ENCODE peak calls at places on chromosome 18, in seven cellular contexts. One of them, this sample, is unnamed.

GRCh38 chr18:41410007-41410406 is 545.0 kb upstream of the PIK3C3 start:
- DNase-seq in heart left ventricle: no peak
- DNase-seq in colonic mucosa: no peak
- DNase-seq in mammary epithelial cell: no peak
- DNase-seq in AG04450: no peak
- DNase-seq in A549: no peak
- DNase-seq in CD8-positive, alpha-beta memory T cell: no peak
- DNase-seq in this sample: no peak

GRCh38 chr18:11366410-11366809 is 217.0 kb upstream of the PIEZO2 start:
- DNase-seq in mammary epithelial cell: no peak
- DNase-seq in A549: no peak
- DNase-seq in AG04450: no peak
- DNase-seq in heart left ventricle: peak; percentile 35
- DNase-seq in colonic mucosa: no peak
- DNase-seq in CD8-positive, alpha-beta memory T cell: no peak
- DNase-seq in this sample: peak; percentile 1

GRCh38 chr18:41756141-41756540 is 198.9 kb upstream of the PIK3C3 start:
- DNase-seq in colonic mucosa: no peak
- DNase-seq in mammary epithelial cell: no peak
- DNase-seq in AG04450: no peak
- DNase-seq in CD8-positive, alpha-beta memory T cell: no peak
- DNase-seq in heart left ventricle: no peak
- DNase-seq in A549: no peak
- DNase-seq in this sample: no peak

GRCh38 chr18:65415167-65415566 is 335.6 kb upstream of the CDH7 start:
- DNase-seq in mammary epithelial cell: no peak
- DNase-seq in heart left ventricle: no peak
- DNase-seq in AG04450: no peak
- DNase-seq in A549: no peak
- DNase-seq in CD8-positive, alpha-beta memory T cell: no peak
- DNase-seq in colonic mucosa: no peak
- DNase-seq in this sample: no peak

GRCh38 chr18:37393945-37394609 is 171.5 kb downstream of the CELF4 start:
- DNase-seq in colonic mucosa: peak; percentile 51
- DNase-seq in A549: peak; percentile 43
- DNase-seq in CD8-positive, alpha-beta memory T cell: no peak
- DNase-seq in AG04450: peak; percentile 59
- DNase-seq in heart left ventricle: peak; percentile 82
- DNase-seq in mammary epithelial cell: no peak
- DNase-seq in this sample: peak; percentile 98

GRCh38 chr18:26468931-26469340 is 79.4 kb downstream of the KCTD1 start:
- DNase-seq in AG04450: no peak
- DNase-seq in A549: no peak
- DNase-seq in mammary epithelial cell: no peak
- DNase-seq in CD8-positive, alpha-beta memory T cell: no peak
- DNase-seq in heart left ventricle: no peak
- DNase-seq in colonic mucosa: no peak
- DNase-seq in this sample: no peak

GRCh38 chr18:35438480-35439234 is 59.1 kb downstream of the INO80C start:
- DNase-seq in AG04450: no peak
- DNase-seq in mammary epithelial cell: no peak
- DNase-seq in CD8-positive, alpha-beta memory T cell: no peak
- DNase-seq in A549: no peak
- DNase-seq in colonic mucosa: no peak
- DNase-seq in heart left ventricle: no peak
- DNase-seq in this sample: no peak

GRCh38 chr18:79400091-79400590 is 4.4 kb downstream of the NFATC1 start:
- DNase-seq in CD8-positive, alpha-beta memory T cell: peak; percentile 72
- DNase-seq in mammary epithelial cell: no peak
- DNase-seq in heart left ventricle: peak; percentile 77
- DNase-seq in A549: peak; percentile 32
- DNase-seq in AG04450: no peak
- DNase-seq in colonic mucosa: peak; percentile 66
- DNase-seq in this sample: no peak

GRCh38 chr18:8121942-8122480 is 487.2 kb upstream of the RAB12 start:
- DNase-seq in mammary epithelial cell: peak; percentile 70
- DNase-seq in A549: no peak
- DNase-seq in CD8-positive, alpha-beta memory T cell: no peak
- DNase-seq in colonic mucosa: no peak
- DNase-seq in AG04450: peak; percentile 34
- DNase-seq in heart left ventricle: no peak
- DNase-seq in this sample: peak; percentile 3

GRCh38 chr18:28123401-28124030 is 53.4 kb downstream of the CDH2 start:
- DNase-seq in colonic mucosa: no peak
- DNase-seq in CD8-positive, alpha-beta memory T cell: no peak
- DNase-seq in A549: no peak
- DNase-seq in heart left ventricle: no peak
- DNase-seq in AG04450: no peak
- DNase-seq in mammary epithelial cell: no peak
- DNase-seq in this sample: no peak

GRCh38 chr18:9854801-9855676 is 30.7 kb upstream of the TXNDC2 start:
- DNase-seq in heart left ventricle: no peak
- DNase-seq in AG04450: no peak
- DNase-seq in CD8-positive, alpha-beta memory T cell: no peak
- DNase-seq in colonic mucosa: no peak
- DNase-seq in mammary epithelial cell: no peak
- DNase-seq in A549: no peak
- DNase-seq in this sample: no peak

GRCh38 chr18:64972545-64972944 is 778.3 kb upstream of the CDH7 start:
- DNase-seq in CD8-positive, alpha-beta memory T cell: no peak
- DNase-seq in heart left ventricle: no peak
- DNase-seq in colonic mucosa: no peak
- DNase-seq in mammary epithelial cell: no peak
- DNase-seq in AG04450: no peak
- DNase-seq in A549: no peak
- DNase-seq in this sample: no peak

GRCh38 chr18:63317556-63317946 is 2.0 kb downstream of the BCL2 start:
- DNase-seq in A549: no peak
- DNase-seq in heart left ventricle: no peak
- DNase-seq in CD8-positive, alpha-beta memory T cell: no peak
- DNase-seq in AG04450: no peak
- DNase-seq in colonic mucosa: no peak
- DNase-seq in mammary epithelial cell: no peak
- DNase-seq in this sample: no peak

GRCh38 chr18:62754026-62754425 is 38.7 kb downstream of the PHLPP1 start:
- DNase-seq in mammary epithelial cell: no peak
- DNase-seq in CD8-positive, alpha-beta memory T cell: no peak
- DNase-seq in colonic mucosa: no peak
- DNase-seq in AG04450: no peak
- DNase-seq in A549: no peak
- DNase-seq in heart left ventricle: no peak
- DNase-seq in this sample: no peak

GRCh38 chr18:41073372-41073954 is 881.6 kb upstream of the PIK3C3 start:
- DNase-seq in mammary epithelial cell: peak; percentile 50
- DNase-seq in CD8-positive, alpha-beta memory T cell: no peak
- DNase-seq in AG04450: no peak
- DNase-seq in A549: no peak
- DNase-seq in heart left ventricle: no peak
- DNase-seq in colonic mucosa: no peak
- DNase-seq in this sample: no peak

GRCh38 chr18:48942554-48943261 is 8.1 kb downstream of the SMAD7 start:
- DNase-seq in A549: peak; percentile 94
- DNase-seq in mammary epithelial cell: peak; percentile 98
- DNase-seq in CD8-positive, alpha-beta memory T cell: no peak
- DNase-seq in AG04450: no peak
- DNase-seq in colonic mucosa: no peak
- DNase-seq in heart left ventricle: no peak
- DNase-seq in this sample: peak; percentile 91
- H3K4me3 ChIP-seq in A549: peak overlapping the region; percentile 80
- H3K4me3 ChIP-seq in mammary epithelial cell: no peak overlapping the region
- H3K4me3 ChIP-seq in CD8-positive, alpha-beta memory T cell: no peak overlapping the region
- H3K4me3 ChIP-seq in AG04450: peak overlapping the region; percentile 21
- H3K4me3 ChIP-seq in colonic mucosa: no peak overlapping the region
- H3K4me3 ChIP-seq in heart left ventricle: peak overlapping the region; percentile 6
- H3K4me3 ChIP-seq in this sample: no peak overlapping the region

DNA sequence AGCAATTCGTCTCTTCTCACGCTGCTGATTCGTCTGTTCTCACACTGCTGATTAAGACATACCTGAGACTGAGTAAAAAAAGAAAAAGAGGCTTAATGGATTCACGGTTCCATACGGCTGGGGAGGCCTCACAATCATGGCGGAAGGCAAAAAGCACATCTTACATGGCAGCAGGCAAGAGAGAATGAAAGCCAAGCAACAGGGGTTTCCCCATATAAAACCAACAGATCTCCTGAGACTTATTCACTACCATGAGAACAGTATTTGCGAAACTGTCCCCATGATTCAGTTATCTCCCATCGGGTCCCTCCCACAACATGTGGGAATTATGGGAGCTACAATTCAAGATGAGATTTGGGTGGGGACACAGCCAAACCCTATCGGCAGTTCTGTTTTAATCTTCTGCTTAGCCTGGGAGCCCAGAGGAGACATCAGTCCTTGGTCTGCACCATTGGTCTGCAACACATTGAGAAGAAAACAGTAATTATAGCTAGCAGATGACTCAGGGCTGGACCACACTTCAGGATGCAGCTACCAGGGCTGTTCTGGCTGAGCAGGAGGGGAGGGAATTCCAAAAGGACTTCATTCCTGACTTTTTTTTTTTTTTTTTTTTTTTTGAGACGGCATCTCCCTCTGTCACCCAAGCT is 69.4 kb downstream of the CABLES1 start:
- DNase-seq in colonic mucosa: no peak
- DNase-seq in heart left ventricle: no peak
- DNase-seq in A549: no peak
- DNase-seq in CD8-positive, alpha-beta memory T cell: no peak
- DNase-seq in AG04450: no peak
- DNase-seq in mammary epithelial cell: no peak
- DNase-seq in this sample: no peak
- H3K9me3 ChIP-seq in colonic mucosa: no peaks in the 10 kb centered on the region
- H3K9me3 ChIP-seq in heart left ventricle: no peaks in the 10 kb centered on the region
- H3K9me3 ChIP-seq in A549: no peaks in the 10 kb centered on the region
- H3K9me3 ChIP-seq in CD8-positive, alpha-beta memory T cell: no peaks in the 10 kb centered on the region
- H3K9me3 ChIP-seq in AG04450: peaks cover 11% of the 10 kb centered on the region
- H3K9me3 ChIP-seq in mammary epithelial cell: no peaks in the 10 kb centered on the region
- H3K9me3 ChIP-seq in this sample: no peaks in the 10 kb centered on the region

GRCh38 chr18:59959606-59960005 is 59.8 kb downstream of the PMAIP1 start:
- DNase-seq in CD8-positive, alpha-beta memory T cell: no peak
- DNase-seq in AG04450: no peak
- DNase-seq in A549: no peak
- DNase-seq in colonic mucosa: no peak
- DNase-seq in mammary epithelial cell: no peak
- DNase-seq in heart left ventricle: no peak
- DNase-seq in this sample: no peak

GRCh38 chr18:59961086-59961485 is 61.3 kb downstream of the PMAIP1 start:
- DNase-seq in CD8-positive, alpha-beta memory T cell: no peak
- DNase-seq in colonic mucosa: no peak
- DNase-seq in mammary epithelial cell: peak; percentile 25
- DNase-seq in heart left ventricle: no peak
- DNase-seq in AG04450: no peak
- DNase-seq in A549: no peak
- DNase-seq in this sample: no peak

GRCh38 chr18:59966913-59967312 is 67.1 kb downstream of the PMAIP1 start:
- DNase-seq in mammary epithelial cell: peak; percentile 67
- DNase-seq in CD8-positive, alpha-beta memory T cell: no peak
- DNase-seq in A549: no peak
- DNase-seq in colonic mucosa: no peak
- DNase-seq in heart left ventricle: no peak
- DNase-seq in AG04450: no peak
- DNase-seq in this sample: no peak

GRCh38 chr18:59960272-59960671 is 60.5 kb downstream of the PMAIP1 start:
- DNase-seq in mammary epithelial cell: no peak
- DNase-seq in heart left ventricle: no peak
- DNase-seq in CD8-positive, alpha-beta memory T cell: no peak
- DNase-seq in colonic mucosa: no peak
- DNase-seq in A549: no peak
- DNase-seq in AG04450: no peak
- DNase-seq in this sample: no peak

DNA sequence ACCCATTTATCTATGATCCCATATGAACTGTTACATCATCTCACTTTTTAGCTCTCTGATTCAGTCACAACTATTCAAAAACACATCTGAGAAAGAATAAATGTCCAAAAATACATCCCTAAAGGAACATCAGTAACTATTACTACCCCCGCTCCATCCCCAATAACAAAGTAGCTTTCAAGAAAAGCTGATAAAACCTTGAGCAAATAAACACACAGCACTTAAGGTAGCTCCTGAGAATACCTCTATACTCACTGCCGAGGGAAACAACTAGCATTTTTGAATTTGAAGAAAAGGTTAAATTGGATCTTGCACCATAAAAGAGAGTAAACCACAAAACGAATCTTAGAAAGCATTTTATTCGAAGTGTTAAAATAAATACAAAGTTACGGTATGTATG is 63.4 kb downstream of the PMAIP1 start:
- DNase-seq in mammary epithelial cell: no peak
- DNase-seq in heart left ventricle: no peak
- DNase-seq in A549: no peak
- DNase-seq in CD8-positive, alpha-beta memory T cell: no peak
- DNase-seq in colonic mucosa: no peak
- DNase-seq in AG04450: no peak
- DNase-seq in this sample: no peak
- H3K4me3 ChIP-seq in mammary epithelial cell: no peak overlapping the region
- H3K4me3 ChIP-seq in heart left ventricle: no peak overlapping the region
- H3K4me3 ChIP-seq in A549: no peak overlapping the region
- H3K4me3 ChIP-seq in CD8-positive, alpha-beta memory T cell: no peak overlapping the region
- H3K4me3 ChIP-seq in colonic mucosa: no peak overlapping the region
- H3K4me3 ChIP-seq in AG04450: no peak overlapping the region
- H3K4me3 ChIP-seq in this sample: no peak overlapping the region

GRCh38 chr18:71899707-71900483 is 644.2 kb downstream of the CBLN2 start:
- DNase-seq in CD8-positive, alpha-beta memory T cell: no peak
- DNase-seq in A549: no peak
- DNase-seq in heart left ventricle: no peak
- DNase-seq in AG04450: no peak
- DNase-seq in mammary epithelial cell: no peak
- DNase-seq in colonic mucosa: no peak
- DNase-seq in this sample: no peak

GRCh38 chr18:71902482-71902881 is 641.7 kb downstream of the CBLN2 start:
- DNase-seq in AG04450: no peak
- DNase-seq in mammary epithelial cell: no peak
- DNase-seq in CD8-positive, alpha-beta memory T cell: no peak
- DNase-seq in colonic mucosa: no peak
- DNase-seq in A549: no peak
- DNase-seq in heart left ventricle: no peak
- DNase-seq in this sample: no peak

GRCh38 chr18:71899183-71899582 is 645.0 kb downstream of the CBLN2 start:
- DNase-seq in mammary epithelial cell: no peak
- DNase-seq in A549: no peak
- DNase-seq in colonic mucosa: no peak
- DNase-seq in heart left ventricle: no peak
- DNase-seq in CD8-positive, alpha-beta memory T cell: no peak
- DNase-seq in AG04450: no peak
- DNase-seq in this sample: no peak
- H3K9me3 ChIP-seq in mammary epithelial cell: peaks cover 18% of the 10 kb centered on the region
- H3K9me3 ChIP-seq in A549: no peaks in the 10 kb centered on the region
- H3K9me3 ChIP-seq in colonic mucosa: no peaks in the 10 kb centered on the region
- H3K9me3 ChIP-seq in heart left ventricle: no peaks in the 10 kb centered on the region
- H3K9me3 ChIP-seq in CD8-positive, alpha-beta memory T cell: no peaks in the 10 kb centered on the region
- H3K9me3 ChIP-seq in AG04450: peaks cover 4% of the 10 kb centered on the region
- H3K9me3 ChIP-seq in this sample: no peaks in the 10 kb centered on the region

GRCh38 chr18:57198025-57198424 is 51.1 kb downstream of the BOD1L2 start:
- DNase-seq in mammary epithelial cell: no peak
- DNase-seq in AG04450: no peak
- DNase-seq in CD8-positive, alpha-beta memory T cell: no peak
- DNase-seq in heart left ventricle: no peak
- DNase-seq in A549: no peak
- DNase-seq in colonic mucosa: no peak
- DNase-seq in this sample: no peak
- H3K4me3 ChIP-seq in mammary epithelial cell: no peak overlapping the region
- H3K4me3 ChIP-seq in AG04450: no peak overlapping the region
- H3K4me3 ChIP-seq in CD8-positive, alpha-beta memory T cell: no peak overlapping the region
- H3K4me3 ChIP-seq in heart left ventricle: no peak overlapping the region
- H3K4me3 ChIP-seq in A549: no peak overlapping the region
- H3K4me3 ChIP-seq in colonic mucosa: no peak overlapping the region
- H3K4me3 ChIP-seq in this sample: no peak overlapping the region